ENCODE peak calls at places on chromosomes 13 and 19, in seven cellular contexts. One of them, this sample, is unnamed. For H3K4me1, the result is how much of the 10 kb centered on the place peaks cover.

GRCh38 chr19:13002970-13003540 is 7.8 kb downstream of the NFIX start:
- DNase-seq in neuronal stem cell: no peak
- DNase-seq in body of pancreas: no peak
- DNase-seq in Peyer's patch: no peak
- DNase-seq in esophagus squamous epithelium: no peak
- DNase-seq in SK-N-SH: no peak
- DNase-seq in prostate gland: no peak
- DNase-seq in this sample: no peak

GRCh38 chr13:106145997-106146864 is 389.2 kb downstream of the EFNB2 start:
- DNase-seq in neuronal stem cell: no peak
- DNase-seq in body of pancreas: no peak
- DNase-seq in Peyer's patch: peak
- DNase-seq in esophagus squamous epithelium: no peak
- DNase-seq in SK-N-SH: no peak
- DNase-seq in prostate gland: no peak
- DNase-seq in this sample: no peak

GRCh38 chr19:2043864-2044708 is 7.0 kb downstream of the MKNK2 start:
- DNase-seq in neuronal stem cell: no peak
- DNase-seq in body of pancreas: no peak
- DNase-seq in Peyer's patch: no peak
- DNase-seq in esophagus squamous epithelium: no peak
- DNase-seq in SK-N-SH: no peak
- DNase-seq in prostate gland: no peak
- DNase-seq in this sample: no peak

GRCh38 chr19:40006273-40006691 is 9.4 kb downstream of the ZNF546 start:
- DNase-seq in neuronal stem cell: no peak
- DNase-seq in body of pancreas: no peak
- DNase-seq in Peyer's patch: no peak
- DNase-seq in esophagus squamous epithelium: no peak
- DNase-seq in SK-N-SH: no peak
- DNase-seq in prostate gland: no peak
- DNase-seq in this sample: no peak

GRCh38 chr13:109144693-109145437 is 515.5 kb downstream of the MYO16 start:
- DNase-seq in neuronal stem cell: no peak
- DNase-seq in body of pancreas: no peak
- DNase-seq in Peyer's patch: no peak
- DNase-seq in esophagus squamous epithelium: no peak
- DNase-seq in SK-N-SH: no peak
- DNase-seq in prostate gland: no peak
- DNase-seq in this sample: no peak

GRCh38 chr19:7575426-7576040 is 20.1 kb upstream of the CAMSAP3 start:
- DNase-seq in neuronal stem cell: no peak
- DNase-seq in body of pancreas: peak
- DNase-seq in Peyer's patch: no peak
- DNase-seq in esophagus squamous epithelium: no peak
- DNase-seq in SK-N-SH: no peak
- DNase-seq in prostate gland: no peak
- DNase-seq in this sample: no peak

GRCh38 chr19:29211562-29212416 is 1.2 kb downstream of the UQCRFS1 start:
- DNase-seq in neuronal stem cell: no peak
- DNase-seq in body of pancreas: no peak
- DNase-seq in Peyer's patch: no peak
- DNase-seq in esophagus squamous epithelium: no peak
- DNase-seq in SK-N-SH: peak
- DNase-seq in prostate gland: no peak
- DNase-seq in this sample: no peak

GRCh38 chr13:71864981-71865857 is 1.8 kb downstream of the DACH1 start:
- DNase-seq in neuronal stem cell: no peak
- DNase-seq in body of pancreas: peak
- DNase-seq in Peyer's patch: peak
- DNase-seq in esophagus squamous epithelium: no peak
- DNase-seq in SK-N-SH: peak
- DNase-seq in prostate gland: no peak
- DNase-seq in this sample: no peak

GRCh38 chr13:95123726-95124125 is 177.5 kb downstream of the ABCC4 start:
- DNase-seq in neuronal stem cell: no peak
- DNase-seq in body of pancreas: no peak
- DNase-seq in Peyer's patch: no peak
- DNase-seq in esophagus squamous epithelium: no peak
- DNase-seq in SK-N-SH: no peak
- DNase-seq in prostate gland: no peak
- DNase-seq in this sample: no peak

GRCh38 chr19:42281175-42282035 is 12.4 kb downstream of the CIC start:
- DNase-seq in neuronal stem cell: peak
- DNase-seq in body of pancreas: peak
- DNase-seq in Peyer's patch: peak
- DNase-seq in esophagus squamous epithelium: no peak
- DNase-seq in SK-N-SH: no peak
- DNase-seq in prostate gland: peak
- DNase-seq in this sample: no peak

GRCh38 chr13:60707878-60708277 is 310.9 kb downstream of the TDRD3 start:
- DNase-seq in neuronal stem cell: no peak
- DNase-seq in body of pancreas: no peak
- DNase-seq in Peyer's patch: no peak
- DNase-seq in esophagus squamous epithelium: no peak
- DNase-seq in SK-N-SH: no peak
- DNase-seq in prostate gland: no peak
- DNase-seq in this sample: no peak

GRCh38 chr19:34336781-34337271 is 28.2 kb upstream of the GPI start:
- DNase-seq in neuronal stem cell: no peak
- DNase-seq in body of pancreas: peak
- DNase-seq in Peyer's patch: peak
- DNase-seq in esophagus squamous epithelium: no peak
- DNase-seq in SK-N-SH: peak
- DNase-seq in prostate gland: no peak
- DNase-seq in this sample: peak

GRCh38 chr13:49669735-49670309 is 21.5 kb downstream of the EBPL start:
- DNase-seq in neuronal stem cell: peak
- DNase-seq in body of pancreas: peak
- DNase-seq in Peyer's patch: peak
- DNase-seq in esophagus squamous epithelium: no peak
- DNase-seq in SK-N-SH: peak
- DNase-seq in prostate gland: peak
- DNase-seq in this sample: peak

GRCh38 chr13:50509167-50509566 is 334.3 kb downstream of the DLEU7 start:
- DNase-seq in neuronal stem cell: no peak
- DNase-seq in body of pancreas: no peak
- DNase-seq in Peyer's patch: no peak
- DNase-seq in esophagus squamous epithelium: no peak
- DNase-seq in SK-N-SH: no peak
- DNase-seq in prostate gland: no peak
- DNase-seq in this sample: no peak

GRCh38 chr13:42970824-42971669 is 21.0 kb downstream of the EPSTI1 start:
- DNase-seq in neuronal stem cell: peak
- DNase-seq in body of pancreas: peak
- DNase-seq in Peyer's patch: peak
- DNase-seq in esophagus squamous epithelium: no peak
- DNase-seq in SK-N-SH: peak
- DNase-seq in prostate gland: no peak
- DNase-seq in this sample: peak

GRCh38 chr19:5445071-5445470 is 10.1 kb upstream of the ZNRF4 start:
- DNase-seq in neuronal stem cell: no peak
- DNase-seq in body of pancreas: no peak
- DNase-seq in Peyer's patch: no peak
- DNase-seq in esophagus squamous epithelium: no peak
- DNase-seq in SK-N-SH: no peak
- DNase-seq in prostate gland: no peak
- DNase-seq in this sample: no peak

GRCh38 chr13:94080527-94080926 is 399.0 kb downstream of the DCT start:
- DNase-seq in neuronal stem cell: no peak
- DNase-seq in body of pancreas: no peak
- DNase-seq in Peyer's patch: no peak
- DNase-seq in esophagus squamous epithelium: no peak
- DNase-seq in SK-N-SH: no peak
- DNase-seq in prostate gland: no peak
- DNase-seq in this sample: no peak

GRCh38 chr19:51729781-51730180 is 6.0 kb upstream of the HAS1 start:
- DNase-seq in neuronal stem cell: no peak
- DNase-seq in body of pancreas: no peak
- DNase-seq in Peyer's patch: no peak
- DNase-seq in esophagus squamous epithelium: no peak
- DNase-seq in SK-N-SH: no peak
- DNase-seq in prostate gland: no peak
- DNase-seq in this sample: no peak

GRCh38 chr13:42994878-42995277 is 2.8 kb upstream of the EPSTI1 start:
- DNase-seq in neuronal stem cell: no peak
- DNase-seq in body of pancreas: no peak
- DNase-seq in Peyer's patch: no peak
- DNase-seq in esophagus squamous epithelium: no peak
- DNase-seq in SK-N-SH: no peak
- DNase-seq in prostate gland: no peak
- DNase-seq in this sample: no peak

GRCh38 chr19:48455171-48455907 is at the start of gene KCNJ14:
- DNase-seq in neuronal stem cell: no peak
- DNase-seq in body of pancreas: no peak
- DNase-seq in Peyer's patch: no peak
- DNase-seq in esophagus squamous epithelium: no peak
- DNase-seq in SK-N-SH: no peak
- DNase-seq in prostate gland: no peak
- DNase-seq in this sample: no peak

DNA sequence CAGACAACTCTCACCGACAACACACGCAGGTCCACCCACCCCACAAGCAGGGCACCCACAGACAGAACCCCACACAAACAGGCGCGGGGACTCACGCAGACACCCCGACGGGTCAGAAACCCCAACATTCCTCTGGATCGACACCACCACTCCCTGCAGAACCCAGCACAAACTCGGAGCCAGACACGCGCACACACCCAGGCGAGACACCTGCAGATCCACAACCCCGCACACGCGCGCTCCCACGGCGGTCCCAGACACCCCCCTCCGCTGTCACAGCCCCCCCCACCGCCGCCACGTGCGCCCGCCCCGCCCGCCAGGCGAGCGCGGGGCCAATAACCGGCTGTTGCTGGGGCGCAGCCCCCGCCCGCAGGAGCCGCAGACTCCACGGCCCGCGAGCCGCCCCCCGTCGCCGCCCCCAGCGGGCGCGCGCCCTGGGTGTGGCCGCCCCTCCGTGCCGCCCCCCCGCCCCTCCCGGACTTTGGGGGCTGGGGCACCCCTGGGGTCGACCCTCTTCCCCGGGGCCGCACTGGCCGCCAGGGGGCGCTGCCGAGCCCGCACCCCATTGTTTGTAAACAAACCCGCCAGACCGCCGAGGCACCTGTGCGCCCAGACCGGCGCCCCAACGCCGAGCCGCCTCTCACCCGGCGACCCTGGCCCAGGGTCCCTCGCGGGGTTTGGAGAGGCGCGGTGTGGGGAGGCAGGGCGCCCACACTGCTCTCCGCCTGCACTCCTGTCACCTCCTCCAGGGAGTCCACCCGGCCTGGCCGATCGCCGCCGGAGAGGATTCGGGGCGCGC is 678 bp downstream of the BBC3 start:
- DNase-seq in neuronal stem cell: no peak
- DNase-seq in body of pancreas: peak
- DNase-seq in Peyer's patch: peak
- DNase-seq in esophagus squamous epithelium: no peak
- DNase-seq in SK-N-SH: peak
- DNase-seq in prostate gland: no peak
- DNase-seq in this sample: peak
- H3K27ac ChIP-seq in neuronal stem cell: no peak
- H3K27ac ChIP-seq in body of pancreas: peak
- H3K27ac ChIP-seq in Peyer's patch: peak
- H3K27ac ChIP-seq in esophagus squamous epithelium: peak
- H3K27ac ChIP-seq in SK-N-SH: peak
- H3K27ac ChIP-seq in prostate gland: peak
- H3K27ac ChIP-seq in this sample: peak

GRCh38 chr13:30881191-30881651 is 24.9 kb upstream of the MEDAG start:
- DNase-seq in neuronal stem cell: no peak
- DNase-seq in body of pancreas: peak
- DNase-seq in Peyer's patch: no peak
- DNase-seq in esophagus squamous epithelium: no peak
- DNase-seq in SK-N-SH: no peak
- DNase-seq in prostate gland: no peak
- DNase-seq in this sample: no peak

GRCh38 chr13:30880756-30881155 is 25.3 kb upstream of the MEDAG start:
- DNase-seq in neuronal stem cell: no peak
- DNase-seq in body of pancreas: peak
- DNase-seq in Peyer's patch: no peak
- DNase-seq in esophagus squamous epithelium: no peak
- DNase-seq in SK-N-SH: no peak
- DNase-seq in prostate gland: no peak
- DNase-seq in this sample: no peak

GRCh38 chr13:30881931-30882899 is 23.9 kb upstream of the MEDAG start:
- DNase-seq in neuronal stem cell: no peak
- DNase-seq in body of pancreas: no peak
- DNase-seq in Peyer's patch: no peak
- DNase-seq in esophagus squamous epithelium: no peak
- DNase-seq in SK-N-SH: peak
- DNase-seq in prostate gland: no peak
- DNase-seq in this sample: no peak

GRCh38 chr13:30882996-30883766 is 22.9 kb upstream of the MEDAG start:
- DNase-seq in neuronal stem cell: no peak
- DNase-seq in body of pancreas: no peak
- DNase-seq in Peyer's patch: no peak
- DNase-seq in esophagus squamous epithelium: no peak
- DNase-seq in SK-N-SH: no peak
- DNase-seq in prostate gland: no peak
- DNase-seq in this sample: no peak

GRCh38 chr13:30884543-30884942 is 21.5 kb upstream of the MEDAG start:
- DNase-seq in neuronal stem cell: no peak
- DNase-seq in body of pancreas: no peak
- DNase-seq in Peyer's patch: no peak
- DNase-seq in esophagus squamous epithelium: no peak
- DNase-seq in SK-N-SH: no peak
- DNase-seq in prostate gland: no peak
- DNase-seq in this sample: no peak
- H3K4me1 ChIP-seq in neuronal stem cell: under half
- H3K4me1 ChIP-seq in body of pancreas: under half
- H3K4me1 ChIP-seq in Peyer's patch: under half
- H3K4me1 ChIP-seq in esophagus squamous epithelium: under half
- H3K4me1 ChIP-seq in SK-N-SH: under half
- H3K4me1 ChIP-seq in prostate gland: under half
- H3K4me1 ChIP-seq in this sample: under half

DNA sequence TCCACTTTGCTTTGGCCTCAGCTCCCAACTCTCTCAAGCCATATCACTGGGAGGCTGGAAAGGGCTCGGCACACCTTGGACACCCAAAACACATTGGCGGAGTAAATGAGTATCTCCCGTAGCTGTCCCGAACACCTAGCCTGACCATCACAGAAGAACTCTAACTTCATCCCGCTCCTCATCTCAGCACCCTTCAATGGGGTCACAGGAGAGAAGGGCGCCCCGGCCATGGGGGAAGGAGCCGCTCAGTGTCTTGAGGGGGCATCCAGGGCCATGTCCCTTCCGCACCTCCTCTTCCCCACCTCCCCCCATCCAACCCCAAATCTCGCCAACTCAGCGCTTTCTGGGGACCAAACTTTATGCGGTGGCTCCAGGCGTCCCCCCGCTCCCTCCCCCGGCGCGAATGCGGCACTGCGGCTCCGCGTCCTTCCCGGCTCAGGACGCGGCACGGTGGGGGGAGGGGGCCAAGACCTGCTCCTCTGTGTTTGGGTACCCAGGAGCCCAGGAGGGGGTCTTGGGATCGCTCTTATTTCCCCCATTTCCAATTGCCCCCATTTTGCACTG is 3.0 kb downstream of the KCNC3 start:
- DNase-seq in neuronal stem cell: no peak
- DNase-seq in body of pancreas: no peak
- DNase-seq in Peyer's patch: no peak
- DNase-seq in esophagus squamous epithelium: no peak
- DNase-seq in SK-N-SH: no peak
- DNase-seq in prostate gland: no peak
- DNase-seq in this sample: no peak
- H3K27ac ChIP-seq in neuronal stem cell: no peak
- H3K27ac ChIP-seq in body of pancreas: no peak
- H3K27ac ChIP-seq in Peyer's patch: no peak
- H3K27ac ChIP-seq in esophagus squamous epithelium: no peak
- H3K27ac ChIP-seq in SK-N-SH: no peak
- H3K27ac ChIP-seq in prostate gland: no peak
- H3K27ac ChIP-seq in this sample: no peak

GRCh38 chr13:70178346-70178745 is 70.1 kb upstream of the KLHL1 start:
- DNase-seq in neuronal stem cell: no peak
- DNase-seq in body of pancreas: no peak
- DNase-seq in Peyer's patch: no peak
- DNase-seq in esophagus squamous epithelium: no peak
- DNase-seq in SK-N-SH: no peak
- DNase-seq in prostate gland: no peak
- DNase-seq in this sample: no peak
- H3K4me1 ChIP-seq in neuronal stem cell: under half
- H3K4me1 ChIP-seq in body of pancreas: under half
- H3K4me1 ChIP-seq in Peyer's patch: under half
- H3K4me1 ChIP-seq in esophagus squamous epithelium: under half
- H3K4me1 ChIP-seq in SK-N-SH: under half
- H3K4me1 ChIP-seq in prostate gland: under half
- H3K4me1 ChIP-seq in this sample: under half